ENCODE peak calls at places on chromosomes 6 and 20, in seven cellular contexts. Q, Y, E, G, A, M and D are unnamed samples.

GRCh38 chr6:107419747-107420146 is 39.6 kb downstream of the PDSS2 start:
- DNase-seq in A (no peak), G (no peak), E (no peak), Q (no peak), M (no peak), Y (no peak), D (no peak)

GRCh38 chr20:50916934-50917333 is 14.3 kb downstream of the ADNP start:
- DNase-seq in A (no peak), M (no peak), Q (no peak), G (no peak), E (no peak), Y (no peak), D (no peak)

GRCh38 chr6:27546522-27546921 is 73.6 kb upstream of the ZNF184 start:
- DNase-seq in A (no peak), M (no peak), Y (no peak), Q (no peak), E (no peak), G (no peak), D (no peak)

GRCh38 chr6:158730175-158730907 is 80.5 kb downstream of the SYTL3 start:
- DNase-seq in Q (no peak), Y (no peak), G (no peak), E (no peak), A (no peak), M (no peak), D (no peak)

GRCh38 chr6:11264100-11264499 is 31.6 kb upstream of the NEDD9 start:
- DNase-seq in Y (no peak), G (no peak), E (no peak), M (no peak), A (no peak), Q (no peak), D (no peak)

GRCh38 chr20:38255389-38255788 is 5.1 kb downstream of the KIAA1755 start:
- DNase-seq in A (no peak), G (no peak), Q (no peak), E (peak; percentile 48), M (no peak), Y (no peak), D (no peak)

GRCh38 chr20:35327074-35327976 is 35.1 kb upstream of the FAM83C start:
- DNase-seq in Y (no peak), E (no peak), M (no peak), A (no peak), Q (no peak), G (no peak), D (no peak)

GRCh38 chr6:143673638-143674037 is 4.1 kb upstream of the PHACTR2 start:
- DNase-seq in A (no peak), Q (no peak), Y (no peak), E (peak; percentile 83), M (peak; percentile 41), G (no peak), D (no peak)

GRCh38 chr6:36443951-36444428 is 1.2 kb downstream of the KCTD20 start:
- DNase-seq in M (no peak), E (no peak), G (no peak), Q (no peak), A (peak; percentile 1), Y (no peak), D (no peak)

GRCh38 chr20:45337367-45338120 is 10.7 kb downstream of the SDC4 start:
- DNase-seq in E (peak; percentile 98), M (no peak), Q (peak; percentile 76), Y (no peak), A (no peak), G (no peak), D (no peak)

GRCh38 chr6:20811112-20811746 is 277.0 kb downstream of the CDKAL1 start:
- DNase-seq in A (no peak), M (peak; percentile 55), Q (no peak), G (peak; percentile 35), E (peak; percentile 57), Y (no peak), D (no peak)

GRCh38 chr6:130670142-130670541 is 157.1 kb upstream of the SMLR1 start:
- DNase-seq in A (no peak), Y (no peak), G (no peak), Q (no peak), M (no peak), E (no peak), D (no peak)

GRCh38 chr6:23535071-23535470 is 590.9 kb upstream of the NRSN1 start:
- DNase-seq in M (no peak), E (no peak), A (no peak), G (no peak), Y (no peak), Q (no peak), D (no peak)

GRCh38 chr20:11271920-11272594 is 598.3 kb upstream of the JAG1 start:
- DNase-seq in E (no peak), A (no peak), G (no peak), Y (no peak), Q (peak; percentile 51), M (peak; percentile 51), D (no peak)

GRCh38 chr6:40509163-40509562 is 78.0 kb downstream of the LRFN2 start:
- DNase-seq in G (no peak), M (no peak), Y (no peak), Q (no peak), E (no peak), A (no peak), D (no peak)

GRCh38 chr20:49893242-49894072 is 21.9 kb downstream of the SPATA2 start:
- DNase-seq in M (no peak), G (no peak), E (peak; percentile 68), Q (no peak), Y (no peak), A (no peak), D (no peak)

GRCh38 chr6:136249336-136249735 is 775 bp downstream of the MTFR2 start:
- DNase-seq in Y (no peak), A (no peak), M (no peak), Q (no peak), E (no peak), G (no peak), D (no peak)

GRCh38 chr6:150395388-150396009 is 26.7 kb downstream of the IYD start:
- DNase-seq in E (no peak), A (peak; percentile 37), Y (no peak), G (peak; percentile 48), Q (no peak), M (peak; percentile 48), D (no peak)

GRCh38 chr20:845226-845868 is 11.8 kb downstream of the FAM110A start:
- DNase-seq in Q (peak; percentile 84), M (no peak), Y (no peak), E (no peak), G (no peak), A (no peak), D (no peak)

GRCh38 chr20:62826646-62827322 is 9.9 kb downstream of the COL9A3 start:
- DNase-seq in G (no peak), A (no peak), E (no peak), M (no peak), Y (no peak), Q (peak; percentile 67), D (no peak)

GRCh38 chr20:62685781-62686555 is 22.7 kb upstream of the NTSR1 start:
- DNase-seq in Q (peak; percentile 92), A (no peak), Y (no peak), E (no peak), M (no peak), G (no peak), D (no peak)

GRCh38 chr6:108030223-108030622 is 44.3 kb downstream of the OSTM1 start:
- DNase-seq in A (no peak), Q (no peak), M (no peak), G (no peak), Y (no peak), E (no peak), D (no peak)

GRCh38 chr6:156910938-156911337 is 133.8 kb downstream of the ARID1B start:
- DNase-seq in A (no peak), M (no peak), Q (no peak), G (no peak), Y (no peak), E (no peak), D (no peak)

GRCh38 chr6:104983776-104984175 is 26.9 kb downstream of the LIN28B start:
- DNase-seq in A (no peak), E (no peak), Q (no peak), M (no peak), Y (no peak), G (no peak), D (no peak)

GRCh38 chr6:16236648-16237199 is 1.7 kb upstream of the GMPR start:
- DNase-seq in E (no peak), Y (no peak), Q (no peak), A (peak; percentile 40), G (no peak), M (no peak), D (no peak)

GRCh38 chr6:150142657-150143501 is at the start of gene PPP1R14C:
- DNase-seq in E (peak; percentile 73), Y (no peak), A (peak; percentile 21), G (no peak), Q (peak; percentile 88), M (peak; percentile 58), D (no peak)